ENCODE peak calls at places on chromosomes 7 and 10, in seven cellular contexts. B is IMR-90, M is ovary, W is HCT116, H is right lobe of liver, O is body of pancreas, X is tibial nerve. Z is an unnamed sample.

GRCh38 chr7:120743128-120743527 is 114.8 kb downstream of the TSPAN12 start:
- DNase-seq in B (no peak), M (no peak), W (no peak), H (no peak), O (no peak), X (no peak), Z (no peak)

GRCh38 chr7:157250605-157251228 is 86.1 kb upstream of the DNAJB6 start:
- DNase-seq in B (peak; percentile 66), M (no peak), W (peak; percentile 53), H (no peak), O (peak; percentile 53), X (peak; percentile 66), Z (no peak)

GRCh38 chr7:101902680-101903504 is 85.5 kb downstream of the CUX1 start:
- DNase-seq in B (no peak), M (no peak), W (no peak), H (no peak), O (no peak), X (no peak), Z (no peak)

GRCh38 chr7:77550586-77550985 is 13.5 kb downstream of the PTPN12 start:
- DNase-seq in B (peak; percentile 22), M (no peak), W (no peak), H (no peak), O (no peak), X (no peak), Z (no peak)

GRCh38 chr7:157907998-157908782 is 571.4 kb downstream of the DNAJB6 start:
- DNase-seq in B (no peak), M (no peak), W (no peak), H (peak; percentile 33), O (no peak), X (no peak), Z (no peak)

GRCh38 chr7:102030696-102031095 is 213.3 kb downstream of the CUX1 start:
- DNase-seq in B (no peak), M (no peak), W (no peak), H (no peak), O (no peak), X (no peak), Z (no peak)

GRCh38 chr7:38878694-38879457 is 30.1 kb downstream of the VPS41 start:
- DNase-seq in B (no peak), M (no peak), W (no peak), H (no peak), O (no peak), X (no peak), Z (no peak)

GRCh38 chr10:92857904-92858514 is 9.7 kb downstream of the EXOC6 start:
- DNase-seq in B (no peak), M (no peak), W (no peak), H (no peak), O (no peak), X (no peak), Z (no peak)

GRCh38 chr10:32374605-32375004 is 27.6 kb upstream of the EPC1 start:
- DNase-seq in B (no peak), M (no peak), W (no peak), H (no peak), O (no peak), X (no peak), Z (no peak)

GRCh38 chr10:61984803-61985418 is 83.4 kb downstream of the ARID5B start:
- DNase-seq in B (no peak), M (no peak), W (no peak), H (no peak), O (no peak), X (no peak), Z (no peak)

GRCh38 chr7:28145090-28145626 is 35.4 kb downstream of the JAZF1 start:
- DNase-seq in B (no peak), M (no peak), W (no peak), H (no peak), O (no peak), X (no peak), Z (no peak)

DNA sequence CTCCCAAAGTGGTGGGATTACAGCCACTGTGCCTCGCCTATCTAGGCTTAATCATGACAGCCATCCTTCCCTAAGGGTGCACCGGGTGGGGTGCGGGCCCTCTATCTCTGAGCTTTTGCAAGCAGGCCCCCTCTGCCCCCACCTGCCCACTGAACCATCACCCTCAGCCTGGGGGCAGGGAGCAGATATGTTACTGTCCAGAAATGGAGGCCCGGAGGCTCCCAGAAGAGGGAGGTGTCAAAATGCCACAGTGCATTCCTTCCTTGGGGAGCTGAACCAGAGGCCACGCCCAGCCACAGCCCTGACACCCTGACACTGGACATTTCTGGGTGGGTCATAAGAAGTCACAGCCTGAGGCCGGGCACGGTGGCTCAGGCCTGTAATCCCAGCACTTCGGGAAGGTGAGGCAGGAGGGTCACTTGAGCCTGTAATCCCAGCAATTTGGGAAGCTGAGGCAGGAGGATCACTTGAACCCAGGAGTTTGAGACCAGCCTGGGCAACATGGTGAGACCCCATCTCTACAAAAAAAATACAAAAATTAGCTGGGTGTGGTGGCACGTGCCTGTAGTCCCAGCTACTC is 129.8 kb upstream of the TNRC18 start:
- DNase-seq in B (no peak), M (no peak), W (no peak), H (no peak), O (no peak), X (no peak), Z (no peak)
- TF ChIP-seq POLR2A in B (no peak), M (no peak), W (no peak), H (no peak), O (no peak), X (no peak), Z (no peak)

GRCh38 chr7:124768525-124768924 is 2.9 kb upstream of the GPR37 start:
- DNase-seq in B (no peak), M (no peak), W (no peak), H (no peak), O (no peak), X (no peak), Z (no peak)

GRCh38 chr7:124762611-124763143 is 2.9 kb downstream of the GPR37 start:
- DNase-seq in B (peak; percentile 16), M (no peak), W (no peak), H (peak; percentile 87), O (peak; percentile 59), X (no peak), Z (no peak)

GRCh38 chr7:124764071-124764846 is 1.3 kb downstream of the GPR37 start:
- DNase-seq in B (peak; percentile 6), M (no peak), W (no peak), H (peak; percentile 46), O (no peak), X (no peak), Z (no peak)

GRCh38 chr7:124764847-124765400 is 668 bp downstream of the GPR37 start:
- DNase-seq in B (peak; percentile 5), M (no peak), W (no peak), H (peak; percentile 56), O (peak; percentile 20), X (no peak), Z (peak; percentile 8)

GRCh38 chr7:124765401-124766352 is at the start of gene GPR37:
- DNase-seq in B (peak; percentile 93), M (no peak), W (peak; percentile 32), H (peak; percentile 83), O (peak; percentile 55), X (no peak), Z (peak; percentile 63)
- TF ChIP-seq POLR2A in B (no peak), M (no peak), W (no peak), H (peak; percentile 81), O (no peak), X (no peak), Z (no peak)

GRCh38 chr10:102504179-102504975 is 605 bp downstream of the SUFU start:
- DNase-seq in B (peak; percentile 45), M (peak; percentile 50), W (no peak), H (peak; percentile 61), O (peak; percentile 17), X (peak; percentile 8), Z (no peak)

GRCh38 chr10:102504976-102505300 is 1.2 kb downstream of the SUFU start:
- DNase-seq in B (no peak), M (no peak), W (no peak), H (no peak), O (no peak), X (no peak), Z (no peak)

GRCh38 chr10:102502029-102502336 is 529 bp downstream of the ACTR1A start:
- DNase-seq in B (peak; percentile 99), M (peak; percentile 100), W (peak; percentile 100), H (peak; percentile 100), O (peak; percentile 100), X (peak; percentile 99), Z (peak; percentile 99)

GRCh38 chr10:102502337-102503151 is at the start of gene ACTR1A:
- DNase-seq in B (peak; percentile 100), M (peak; percentile 97), W (peak; percentile 100), H (peak; percentile 98), O (peak; percentile 99), X (peak; percentile 94), Z (peak; percentile 98)

DNA sequence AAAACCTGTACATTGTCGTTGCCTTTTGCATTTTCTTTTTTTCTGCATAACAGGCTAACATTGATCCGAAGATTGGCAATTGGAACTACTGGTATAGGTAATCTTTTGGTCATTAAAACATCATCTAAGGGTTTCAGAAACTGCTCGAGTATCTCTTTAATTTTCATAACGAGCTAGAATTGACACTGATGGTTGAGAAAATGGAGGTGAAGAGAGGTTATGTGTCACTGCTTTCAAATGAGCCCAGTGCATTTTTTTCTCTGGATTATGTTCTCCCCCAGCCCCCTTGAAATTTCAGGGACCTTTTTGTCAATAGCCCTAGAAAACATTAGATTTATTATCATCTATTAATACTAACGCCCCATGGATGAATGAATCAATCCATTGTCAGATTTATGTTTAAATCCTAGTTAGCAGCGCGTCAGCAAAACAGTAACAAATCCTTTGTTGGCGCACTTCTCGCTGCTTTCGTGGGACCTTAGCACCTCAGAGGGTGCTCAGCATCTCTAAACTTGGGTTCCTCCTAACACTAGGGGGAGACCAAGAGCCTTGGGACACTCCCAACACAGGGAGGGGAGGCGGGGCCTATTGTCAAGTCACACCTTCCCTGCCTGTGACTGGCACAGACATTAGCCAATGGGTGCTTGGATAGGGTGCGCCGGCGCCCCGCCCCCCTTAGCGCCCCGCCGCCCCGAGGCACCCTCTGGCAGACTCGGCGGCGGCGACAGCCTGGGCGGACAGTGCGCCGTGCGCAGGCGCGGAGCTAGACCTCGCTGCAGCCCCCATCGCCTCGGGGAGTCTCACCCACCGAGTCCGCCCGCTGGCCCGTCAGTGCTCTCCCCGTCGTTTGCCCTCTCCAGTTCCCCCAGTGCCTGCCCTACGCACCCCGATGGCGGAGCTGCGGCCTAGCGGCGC is at the start of gene SUFU:
- DNase-seq in B (peak; percentile 99), M (peak; percentile 99), W (peak; percentile 100), H (peak; percentile 99), O (peak; percentile 99), X (peak; percentile 100), Z (peak; percentile 98)
- TF ChIP-seq POLR2A in B (peak; percentile 67), M (no peak), W (peak; percentile 53), H (peak; percentile 62), O (no peak), X (no peak), Z (no peak)

GRCh38 chr10:69335613-69336012 is 57.3 kb downstream of the HK1 start:
- DNase-seq in B (no peak), M (no peak), W (no peak), H (no peak), O (no peak), X (no peak), Z (peak; percentile 24)

GRCh38 chr10:69335063-69335587 is 56.8 kb downstream of the HK1 start:
- DNase-seq in B (no peak), M (no peak), W (no peak), H (peak; percentile 58), O (peak; percentile 67), X (no peak), Z (peak; percentile 82)

GRCh38 chr10:69333205-69333604 is 54.9 kb downstream of the HK1 start:
- DNase-seq in B (no peak), M (no peak), W (no peak), H (no peak), O (peak; percentile 59), X (no peak), Z (no peak)

GRCh38 chr10:69332278-69333010 is 54.1 kb downstream of the HK1 start:
- DNase-seq in B (no peak), M (no peak), W (no peak), H (no peak), O (no peak), X (no peak), Z (no peak)

GRCh38 chr10:69334258-69335062 is 56.2 kb downstream of the HK1 start:
- DNase-seq in B (no peak), M (no peak), W (no peak), H (no peak), O (no peak), X (no peak), Z (no peak)
- TF ChIP-seq POLR2A in B (no peak), M (no peak), W (no peak), H (no peak), O (no peak), X (no peak), Z (no peak)